ENCODE peak calls at places on chromosome 17, in eight cellular contexts. One of them, this sample, is unnamed.

GRCh38 chr17:58913971-58914769 is 158.5 kb downstream of the PPM1E start:
- DNase-seq in HEK293T: no peak
- DNase-seq in activated CD4-positive, CD25-positive, alpha-beta regulatory T cell treated with anti-CD3 and anti-CD28 coated beads, Interleukin-2, amount 50 U/mL, for 16 hours: no peak
- DNase-seq in lower lobe of right lung: no peak
- DNase-seq in nucleus accumbens: no peak
- DNase-seq in HL-60: no peak
- DNase-seq in stomach: no peak
- DNase-seq in activated CD8-positive, alpha-beta memory T cell treated with anti-CD3 and anti-CD28 coated beads for 4 hours: no peak
- DNase-seq in this sample: no peak

GRCh38 chr17:1732241-1733046 is 7.9 kb downstream of the WDR81 start:
- DNase-seq in HEK293T: no peak
- DNase-seq in activated CD4-positive, CD25-positive, alpha-beta regulatory T cell treated with anti-CD3 and anti-CD28 coated beads, Interleukin-2, amount 50 U/mL, for 16 hours: no peak
- DNase-seq in lower lobe of right lung: no peak
- DNase-seq in nucleus accumbens: no peak
- DNase-seq in HL-60: no peak
- DNase-seq in stomach: no peak
- DNase-seq in activated CD8-positive, alpha-beta memory T cell treated with anti-CD3 and anti-CD28 coated beads for 4 hours: no peak
- DNase-seq in this sample: no peak

GRCh38 chr17:71801301-71801700 is 319.5 kb upstream of the SOX9 start:
- DNase-seq in HEK293T: no peak
- DNase-seq in activated CD4-positive, CD25-positive, alpha-beta regulatory T cell treated with anti-CD3 and anti-CD28 coated beads, Interleukin-2, amount 50 U/mL, for 16 hours: no peak
- DNase-seq in lower lobe of right lung: no peak
- DNase-seq in nucleus accumbens: no peak
- DNase-seq in HL-60: no peak
- DNase-seq in stomach: no peak
- DNase-seq in activated CD8-positive, alpha-beta memory T cell treated with anti-CD3 and anti-CD28 coated beads for 4 hours: no peak
- DNase-seq in this sample: no peak

GRCh38 chr17:82930043-82930923 is 90.5 kb upstream of the ZNF750 start:
- DNase-seq in HEK293T: no peak
- DNase-seq in activated CD4-positive, CD25-positive, alpha-beta regulatory T cell treated with anti-CD3 and anti-CD28 coated beads, Interleukin-2, amount 50 U/mL, for 16 hours: no peak
- DNase-seq in lower lobe of right lung: peak; percentile 32
- DNase-seq in nucleus accumbens: no peak
- DNase-seq in HL-60: no peak
- DNase-seq in stomach: no peak
- DNase-seq in activated CD8-positive, alpha-beta memory T cell treated with anti-CD3 and anti-CD28 coated beads for 4 hours: no peak
- DNase-seq in this sample: no peak

GRCh38 chr17:42659079-42659931 is at the start of gene TUBG2:
- DNase-seq in HEK293T: peak; percentile 87
- DNase-seq in activated CD4-positive, CD25-positive, alpha-beta regulatory T cell treated with anti-CD3 and anti-CD28 coated beads, Interleukin-2, amount 50 U/mL, for 16 hours: no peak
- DNase-seq in lower lobe of right lung: peak; percentile 88
- DNase-seq in nucleus accumbens: peak; percentile 76
- DNase-seq in HL-60: peak; percentile 35
- DNase-seq in stomach: peak; percentile 84
- DNase-seq in activated CD8-positive, alpha-beta memory T cell treated with anti-CD3 and anti-CD28 coated beads for 4 hours: peak; percentile 70
- DNase-seq in this sample: peak; percentile 89

GRCh38 chr17:39231091-39231561 is 5.4 kb upstream of the STAC2 start:
- DNase-seq in HEK293T: no peak
- DNase-seq in activated CD4-positive, CD25-positive, alpha-beta regulatory T cell treated with anti-CD3 and anti-CD28 coated beads, Interleukin-2, amount 50 U/mL, for 16 hours: no peak
- DNase-seq in lower lobe of right lung: no peak
- DNase-seq in nucleus accumbens: no peak
- DNase-seq in HL-60: no peak
- DNase-seq in stomach: no peak
- DNase-seq in activated CD8-positive, alpha-beta memory T cell treated with anti-CD3 and anti-CD28 coated beads for 4 hours: no peak
- DNase-seq in this sample: no peak

GRCh38 chr17:75356260-75356937 is 49.1 kb downstream of the GRB2 start:
- DNase-seq in HEK293T: no peak
- DNase-seq in activated CD4-positive, CD25-positive, alpha-beta regulatory T cell treated with anti-CD3 and anti-CD28 coated beads, Interleukin-2, amount 50 U/mL, for 16 hours: no peak
- DNase-seq in lower lobe of right lung: no peak
- DNase-seq in nucleus accumbens: no peak
- DNase-seq in HL-60: no peak
- DNase-seq in stomach: no peak
- DNase-seq in activated CD8-positive, alpha-beta memory T cell treated with anti-CD3 and anti-CD28 coated beads for 4 hours: no peak
- DNase-seq in this sample: no peak

GRCh38 chr17:8409966-8410881 is 12.6 kb upstream of the RNF222 start:
- DNase-seq in HEK293T: peak; percentile 83
- DNase-seq in activated CD4-positive, CD25-positive, alpha-beta regulatory T cell treated with anti-CD3 and anti-CD28 coated beads, Interleukin-2, amount 50 U/mL, for 16 hours: peak; percentile 62
- DNase-seq in lower lobe of right lung: peak; percentile 90
- DNase-seq in nucleus accumbens: peak; percentile 65
- DNase-seq in HL-60: peak; percentile 72
- DNase-seq in stomach: peak; percentile 93
- DNase-seq in activated CD8-positive, alpha-beta memory T cell treated with anti-CD3 and anti-CD28 coated beads for 4 hours: peak; percentile 54
- DNase-seq in this sample: peak; percentile 81

GRCh38 chr17:50148226-50149098 is 2.0 kb downstream of the PPP1R9B start:
- DNase-seq in HEK293T: no peak
- DNase-seq in activated CD4-positive, CD25-positive, alpha-beta regulatory T cell treated with anti-CD3 and anti-CD28 coated beads, Interleukin-2, amount 50 U/mL, for 16 hours: peak; percentile 55
- DNase-seq in lower lobe of right lung: peak; percentile 82
- DNase-seq in nucleus accumbens: peak; percentile 63
- DNase-seq in HL-60: peak; percentile 93
- DNase-seq in stomach: peak; percentile 62
- DNase-seq in activated CD8-positive, alpha-beta memory T cell treated with anti-CD3 and anti-CD28 coated beads for 4 hours: peak; percentile 80
- DNase-seq in this sample: peak; percentile 32

GRCh38 chr17:2593846-2594656 is 597 bp downstream of the PAFAH1B1 start:
- DNase-seq in HEK293T: peak; percentile 65
- DNase-seq in activated CD4-positive, CD25-positive, alpha-beta regulatory T cell treated with anti-CD3 and anti-CD28 coated beads, Interleukin-2, amount 50 U/mL, for 16 hours: peak; percentile 68
- DNase-seq in lower lobe of right lung: peak; percentile 87
- DNase-seq in nucleus accumbens: peak; percentile 79
- DNase-seq in HL-60: peak; percentile 55
- DNase-seq in stomach: peak; percentile 82
- DNase-seq in activated CD8-positive, alpha-beta memory T cell treated with anti-CD3 and anti-CD28 coated beads for 4 hours: peak; percentile 67
- DNase-seq in this sample: peak; percentile 36

GRCh38 chr17:42720996-42721583 is 23.8 kb downstream of the EZH1 start:
- DNase-seq in HEK293T: peak; percentile 62
- DNase-seq in activated CD4-positive, CD25-positive, alpha-beta regulatory T cell treated with anti-CD3 and anti-CD28 coated beads, Interleukin-2, amount 50 U/mL, for 16 hours: no peak
- DNase-seq in lower lobe of right lung: no peak
- DNase-seq in nucleus accumbens: no peak
- DNase-seq in HL-60: peak; percentile 52
- DNase-seq in stomach: no peak
- DNase-seq in activated CD8-positive, alpha-beta memory T cell treated with anti-CD3 and anti-CD28 coated beads for 4 hours: no peak
- DNase-seq in this sample: peak; percentile 52

GRCh38 chr17:82157046-82158035 is 55.3 kb downstream of the CCDC57 start:
- DNase-seq in HEK293T: no peak
- DNase-seq in activated CD4-positive, CD25-positive, alpha-beta regulatory T cell treated with anti-CD3 and anti-CD28 coated beads, Interleukin-2, amount 50 U/mL, for 16 hours: no peak
- DNase-seq in lower lobe of right lung: no peak
- DNase-seq in nucleus accumbens: no peak
- DNase-seq in HL-60: no peak
- DNase-seq in stomach: no peak
- DNase-seq in activated CD8-positive, alpha-beta memory T cell treated with anti-CD3 and anti-CD28 coated beads for 4 hours: no peak
- DNase-seq in this sample: no peak

GRCh38 chr17:33072421-33073175 is 81.0 kb downstream of the SPACA3 start:
- DNase-seq in HEK293T: no peak
- DNase-seq in activated CD4-positive, CD25-positive, alpha-beta regulatory T cell treated with anti-CD3 and anti-CD28 coated beads, Interleukin-2, amount 50 U/mL, for 16 hours: no peak
- DNase-seq in lower lobe of right lung: no peak
- DNase-seq in nucleus accumbens: no peak
- DNase-seq in HL-60: no peak
- DNase-seq in stomach: no peak
- DNase-seq in activated CD8-positive, alpha-beta memory T cell treated with anti-CD3 and anti-CD28 coated beads for 4 hours: no peak
- DNase-seq in this sample: peak; percentile 93

GRCh38 chr17:45777388-45777787 is 6.7 kb upstream of the CRHR1 start:
- DNase-seq in HEK293T: no peak
- DNase-seq in activated CD4-positive, CD25-positive, alpha-beta regulatory T cell treated with anti-CD3 and anti-CD28 coated beads, Interleukin-2, amount 50 U/mL, for 16 hours: no peak
- DNase-seq in lower lobe of right lung: no peak
- DNase-seq in nucleus accumbens: no peak
- DNase-seq in HL-60: no peak
- DNase-seq in stomach: no peak
- DNase-seq in activated CD8-positive, alpha-beta memory T cell treated with anti-CD3 and anti-CD28 coated beads for 4 hours: no peak
- DNase-seq in this sample: no peak

GRCh38 chr17:69828087-69828486 is 246.9 kb upstream of the KCNJ16 start:
- DNase-seq in HEK293T: no peak
- DNase-seq in activated CD4-positive, CD25-positive, alpha-beta regulatory T cell treated with anti-CD3 and anti-CD28 coated beads, Interleukin-2, amount 50 U/mL, for 16 hours: no peak
- DNase-seq in lower lobe of right lung: no peak
- DNase-seq in nucleus accumbens: no peak
- DNase-seq in HL-60: no peak
- DNase-seq in stomach: peak; percentile 43
- DNase-seq in activated CD8-positive, alpha-beta memory T cell treated with anti-CD3 and anti-CD28 coated beads for 4 hours: no peak
- DNase-seq in this sample: peak; percentile 73

GRCh38 chr17:65154770-65155589 is 17.8 kb downstream of the RGS9 start:
- DNase-seq in HEK293T: no peak
- DNase-seq in activated CD4-positive, CD25-positive, alpha-beta regulatory T cell treated with anti-CD3 and anti-CD28 coated beads, Interleukin-2, amount 50 U/mL, for 16 hours: no peak
- DNase-seq in lower lobe of right lung: no peak
- DNase-seq in nucleus accumbens: no peak
- DNase-seq in HL-60: peak; percentile 92
- DNase-seq in stomach: no peak
- DNase-seq in activated CD8-positive, alpha-beta memory T cell treated with anti-CD3 and anti-CD28 coated beads for 4 hours: no peak
- DNase-seq in this sample: peak; percentile 33

GRCh38 chr17:13952252-13952721 is 117.0 kb upstream of the COX10 start:
- DNase-seq in HEK293T: no peak
- DNase-seq in activated CD4-positive, CD25-positive, alpha-beta regulatory T cell treated with anti-CD3 and anti-CD28 coated beads, Interleukin-2, amount 50 U/mL, for 16 hours: no peak
- DNase-seq in lower lobe of right lung: no peak
- DNase-seq in nucleus accumbens: no peak
- DNase-seq in HL-60: no peak
- DNase-seq in stomach: no peak
- DNase-seq in activated CD8-positive, alpha-beta memory T cell treated with anti-CD3 and anti-CD28 coated beads for 4 hours: no peak
- DNase-seq in this sample: no peak

GRCh38 chr17:66349549-66350245 is 47.3 kb downstream of the PRKCA start:
- DNase-seq in HEK293T: no peak
- DNase-seq in activated CD4-positive, CD25-positive, alpha-beta regulatory T cell treated with anti-CD3 and anti-CD28 coated beads, Interleukin-2, amount 50 U/mL, for 16 hours: no peak
- DNase-seq in lower lobe of right lung: no peak
- DNase-seq in nucleus accumbens: no peak
- DNase-seq in HL-60: no peak
- DNase-seq in stomach: no peak
- DNase-seq in activated CD8-positive, alpha-beta memory T cell treated with anti-CD3 and anti-CD28 coated beads for 4 hours: no peak
- DNase-seq in this sample: no peak

GRCh38 chr17:48054238-48055185 is 6.4 kb downstream of the NFE2L1 start:
- DNase-seq in HEK293T: no peak
- DNase-seq in activated CD4-positive, CD25-positive, alpha-beta regulatory T cell treated with anti-CD3 and anti-CD28 coated beads, Interleukin-2, amount 50 U/mL, for 16 hours: no peak
- DNase-seq in lower lobe of right lung: peak; percentile 76
- DNase-seq in nucleus accumbens: no peak
- DNase-seq in HL-60: no peak
- DNase-seq in stomach: peak; percentile 53
- DNase-seq in activated CD8-positive, alpha-beta memory T cell treated with anti-CD3 and anti-CD28 coated beads for 4 hours: no peak
- DNase-seq in this sample: no peak

GRCh38 chr17:16371742-16372141 is 9.1 kb upstream of the UBB start:
- DNase-seq in HEK293T: no peak
- DNase-seq in activated CD4-positive, CD25-positive, alpha-beta regulatory T cell treated with anti-CD3 and anti-CD28 coated beads, Interleukin-2, amount 50 U/mL, for 16 hours: no peak
- DNase-seq in lower lobe of right lung: no peak
- DNase-seq in nucleus accumbens: no peak
- DNase-seq in HL-60: no peak
- DNase-seq in stomach: no peak
- DNase-seq in activated CD8-positive, alpha-beta memory T cell treated with anti-CD3 and anti-CD28 coated beads for 4 hours: no peak
- DNase-seq in this sample: peak; percentile 66

GRCh38 chr17:49108318-49108717 is 24.3 kb upstream of the B4GALNT2 start:
- DNase-seq in HEK293T: no peak
- DNase-seq in activated CD4-positive, CD25-positive, alpha-beta regulatory T cell treated with anti-CD3 and anti-CD28 coated beads, Interleukin-2, amount 50 U/mL, for 16 hours: no peak
- DNase-seq in lower lobe of right lung: no peak
- DNase-seq in nucleus accumbens: no peak
- DNase-seq in HL-60: no peak
- DNase-seq in stomach: peak; percentile 49
- DNase-seq in activated CD8-positive, alpha-beta memory T cell treated with anti-CD3 and anti-CD28 coated beads for 4 hours: no peak
- DNase-seq in this sample: peak; percentile 71

GRCh38 chr17:62303476-62303875 is 76.9 kb upstream of the EFCAB3 start:
- DNase-seq in HEK293T: no peak
- DNase-seq in activated CD4-positive, CD25-positive, alpha-beta regulatory T cell treated with anti-CD3 and anti-CD28 coated beads, Interleukin-2, amount 50 U/mL, for 16 hours: no peak
- DNase-seq in lower lobe of right lung: no peak
- DNase-seq in nucleus accumbens: no peak
- DNase-seq in HL-60: no peak
- DNase-seq in stomach: no peak
- DNase-seq in activated CD8-positive, alpha-beta memory T cell treated with anti-CD3 and anti-CD28 coated beads for 4 hours: no peak
- DNase-seq in this sample: no peak

GRCh38 chr17:47989700-47990099 is 18.8 kb downstream of the CDK5RAP3 start:
- DNase-seq in HEK293T: no peak
- DNase-seq in activated CD4-positive, CD25-positive, alpha-beta regulatory T cell treated with anti-CD3 and anti-CD28 coated beads, Interleukin-2, amount 50 U/mL, for 16 hours: no peak
- DNase-seq in lower lobe of right lung: no peak
- DNase-seq in nucleus accumbens: no peak
- DNase-seq in HL-60: no peak
- DNase-seq in stomach: no peak
- DNase-seq in activated CD8-positive, alpha-beta memory T cell treated with anti-CD3 and anti-CD28 coated beads for 4 hours: no peak
- DNase-seq in this sample: no peak

GRCh38 chr17:65975878-65976277 is 216.1 kb downstream of the CEP112 start:
- DNase-seq in HEK293T: no peak
- DNase-seq in activated CD4-positive, CD25-positive, alpha-beta regulatory T cell treated with anti-CD3 and anti-CD28 coated beads, Interleukin-2, amount 50 U/mL, for 16 hours: no peak
- DNase-seq in lower lobe of right lung: no peak
- DNase-seq in nucleus accumbens: no peak
- DNase-seq in HL-60: peak; percentile 74
- DNase-seq in stomach: no peak
- DNase-seq in activated CD8-positive, alpha-beta memory T cell treated with anti-CD3 and anti-CD28 coated beads for 4 hours: no peak
- DNase-seq in this sample: no peak

GRCh38 chr17:20280832-20281231 is 186.5 kb downstream of the LGALS9B start:
- DNase-seq in HEK293T: no peak
- DNase-seq in activated CD4-positive, CD25-positive, alpha-beta regulatory T cell treated with anti-CD3 and anti-CD28 coated beads, Interleukin-2, amount 50 U/mL, for 16 hours: no peak
- DNase-seq in lower lobe of right lung: no peak
- DNase-seq in nucleus accumbens: no peak
- DNase-seq in HL-60: peak; percentile 29
- DNase-seq in stomach: no peak
- DNase-seq in activated CD8-positive, alpha-beta memory T cell treated with anti-CD3 and anti-CD28 coated beads for 4 hours: no peak
- DNase-seq in this sample: no peak

GRCh38 chr17:21289175-21289901 is 4.8 kb downstream of the MAP2K3 start:
- DNase-seq in HEK293T: no peak
- DNase-seq in activated CD4-positive, CD25-positive, alpha-beta regulatory T cell treated with anti-CD3 and anti-CD28 coated beads, Interleukin-2, amount 50 U/mL, for 16 hours: no peak
- DNase-seq in lower lobe of right lung: no peak
- DNase-seq in nucleus accumbens: no peak
- DNase-seq in HL-60: no peak
- DNase-seq in stomach: no peak
- DNase-seq in activated CD8-positive, alpha-beta memory T cell treated with anti-CD3 and anti-CD28 coated beads for 4 hours: no peak
- DNase-seq in this sample: no peak

GRCh38 chr17:63697341-63698286 is 2.3 kb downstream of the LIMD2 start:
- DNase-seq in HEK293T: peak; percentile 68
- DNase-seq in activated CD4-positive, CD25-positive, alpha-beta regulatory T cell treated with anti-CD3 and anti-CD28 coated beads, Interleukin-2, amount 50 U/mL, for 16 hours: peak; percentile 68
- DNase-seq in lower lobe of right lung: peak; percentile 84
- DNase-seq in nucleus accumbens: no peak
- DNase-seq in HL-60: peak; percentile 93
- DNase-seq in stomach: peak; percentile 73
- DNase-seq in activated CD8-positive, alpha-beta memory T cell treated with anti-CD3 and anti-CD28 coated beads for 4 hours: peak; percentile 63
- DNase-seq in this sample: peak; percentile 30

GRCh38 chr17:63275318-63275967 is 170.7 kb downstream of the CYB561 start:
- DNase-seq in HEK293T: peak; percentile 12
- DNase-seq in activated CD4-positive, CD25-positive, alpha-beta regulatory T cell treated with anti-CD3 and anti-CD28 coated beads, Interleukin-2, amount 50 U/mL, for 16 hours: no peak
- DNase-seq in lower lobe of right lung: no peak
- DNase-seq in nucleus accumbens: no peak
- DNase-seq in HL-60: no peak
- DNase-seq in stomach: no peak
- DNase-seq in activated CD8-positive, alpha-beta memory T cell treated with anti-CD3 and anti-CD28 coated beads for 4 hours: no peak
- DNase-seq in this sample: peak; percentile 97